ENCODE peak calls at places on chromosomes 1 and 21, in four cellular contexts. X is GM20000, W is AG10803, I is neural crest cell. V is an unnamed sample.

GRCh38 chr1:205920159-205920558 is 23.1 kb downstream of the SLC26A9 start:
- DNase-seq in W (peak), X (no peak), I (no peak), V (no peak)

GRCh38 chr1:207755846-207756692 is 4.2 kb downstream of the CD46 start:
- DNase-seq in X (no peak), I (no peak), W (no peak), V (no peak)

GRCh38 chr1:168512864-168513595 is 30.8 kb downstream of the XCL2 start:
- DNase-seq in W (no peak), I (no peak), X (no peak), V (no peak)

GRCh38 chr1:24763671-24764070 is 18.4 kb downstream of the CLIC4 start:
- DNase-seq in X (no peak), I (no peak), W (no peak), V (no peak)

GRCh38 chr1:47818682-47819502 is 178.3 kb downstream of the TRABD2B start:
- DNase-seq in X (no peak), I (no peak), W (no peak), V (no peak)

GRCh38 chr1:245298781-245299180 is 144.0 kb downstream of the KIF26B start:
- DNase-seq in I (no peak), X (no peak), W (peak), V (no peak)

GRCh38 chr1:239976130-239976968 is 115.3 kb upstream of the FMN2 start:
- DNase-seq in I (peak), W (peak), X (peak), V (peak)

GRCh38 chr21:43370091-43370658 is 56.8 kb downstream of the SIK1 start:
- DNase-seq in X (no peak), W (peak), I (no peak), V (no peak)

DNA sequence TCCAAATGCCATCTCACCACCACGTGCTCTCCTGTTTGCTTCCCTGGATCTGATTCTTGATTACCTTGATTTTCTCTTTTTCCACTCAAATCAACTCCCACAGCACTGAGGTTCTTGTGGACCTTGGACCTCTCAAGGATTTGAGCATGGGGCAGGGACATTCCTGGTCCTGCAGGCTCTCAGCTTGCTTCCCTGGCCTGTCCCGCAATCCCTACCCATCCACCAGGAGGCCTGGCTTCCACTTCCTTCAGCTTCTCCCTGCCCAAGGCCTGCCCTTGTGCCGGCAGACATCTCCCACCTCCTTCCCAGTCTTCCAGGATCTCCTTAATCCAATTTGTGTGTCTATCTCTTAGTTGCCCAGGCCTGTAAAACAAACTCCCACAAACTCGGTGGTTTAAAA is 21.6 kb downstream of the PLA2G2A start:
- DNase-seq in I (no peak), W (no peak), X (no peak), V (no peak)
- TF ChIP-seq CTCF in I (no peak), W (no peak), X (no peak), V (peak)

DNA sequence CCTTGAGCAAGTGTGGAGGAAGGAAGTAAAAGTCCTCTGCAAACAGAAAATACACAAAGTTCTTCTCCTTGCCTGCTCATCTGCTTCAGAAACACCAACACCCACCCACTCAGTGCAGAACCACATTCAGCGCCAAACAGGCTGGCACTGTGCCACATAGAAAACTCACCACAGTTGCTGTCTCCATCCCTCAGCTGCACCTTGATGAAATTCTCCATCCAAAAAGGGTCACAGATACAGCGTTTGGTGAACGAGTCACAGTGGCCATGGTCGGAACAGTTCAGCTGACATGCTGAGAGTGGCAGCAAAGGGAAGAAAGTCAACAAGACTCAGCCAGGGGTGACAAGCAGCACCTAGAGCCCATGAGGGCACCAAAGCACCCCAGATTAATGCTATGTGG is 114.5 kb downstream of the KIAA0319L start:
- DNase-seq in W (no peak), X (no peak), I (no peak), V (no peak)
- TF ChIP-seq CTCF in W (no peak), X (no peak), I (no peak), V (no peak)

GRCh38 chr21:26849428-26850115 is 4.4 kb upstream of the ADAMTS1 start:
- DNase-seq in X (no peak), I (no peak), W (peak), V (no peak)
- TF ChIP-seq CTCF in X (no peak), I (peak), W (peak), V (peak)

DNA sequence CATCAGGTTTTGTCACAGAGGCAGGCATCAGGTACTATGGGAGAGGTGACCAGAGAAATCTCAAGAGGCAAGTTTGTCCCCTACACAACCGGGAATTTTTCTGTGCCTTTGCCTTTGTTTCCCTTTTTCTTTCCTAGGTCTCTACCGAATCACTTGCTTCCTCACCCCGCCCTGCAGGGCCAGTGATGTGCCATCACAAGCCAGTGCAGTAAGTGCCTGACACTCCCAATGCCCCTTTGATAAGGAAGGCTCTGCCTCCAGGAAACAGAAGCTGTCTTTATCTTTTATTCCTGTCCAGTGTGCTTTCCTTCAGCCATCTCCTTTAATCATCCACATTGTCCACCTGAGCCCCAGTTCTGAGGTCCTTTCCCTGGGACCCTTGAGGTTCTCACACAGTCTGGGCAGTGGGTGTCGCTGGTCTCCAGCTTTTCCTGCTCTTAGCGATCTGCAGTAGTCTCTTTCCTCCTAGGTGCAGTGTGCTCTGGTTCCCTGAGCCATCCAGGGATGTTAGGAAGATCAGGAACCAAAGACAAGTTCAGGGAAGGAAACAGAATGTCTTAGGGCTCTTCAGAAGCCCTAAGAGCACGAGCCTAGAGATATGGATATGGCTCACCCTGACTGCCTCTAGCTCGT is 36.6 kb downstream of the GJA5 start:
- DNase-seq in X (no peak), I (peak), W (peak), V (peak)
- TF ChIP-seq CTCF in X (no peak), I (peak), W (peak), V (peak)

GRCh38 chr1:26177182-26177684 is at the start of gene CNKSR1:
- DNase-seq in X (no peak), I (no peak), W (no peak), V (peak)
- TF ChIP-seq CTCF in X (no peak), I (no peak), W (no peak), V (peak)

GRCh38 chr1:210233495-210234253 is 1.1 kb downstream of the SERTAD4 start:
- DNase-seq in W (peak), X (no peak), I (peak), V (no peak)

GRCh38 chr1:210235363-210236053 is 2.9 kb downstream of the SERTAD4 start:
- DNase-seq in I (no peak), W (no peak), X (no peak), V (no peak)

GRCh38 chr1:210233216-210233494 is 559 bp downstream of the SERTAD4 start:
- DNase-seq in I (no peak), X (peak), W (no peak), V (no peak)

GRCh38 chr1:210232524-210233215 is at the start of gene SERTAD4:
- DNase-seq in W (peak), I (peak), X (peak), V (no peak)

DNA sequence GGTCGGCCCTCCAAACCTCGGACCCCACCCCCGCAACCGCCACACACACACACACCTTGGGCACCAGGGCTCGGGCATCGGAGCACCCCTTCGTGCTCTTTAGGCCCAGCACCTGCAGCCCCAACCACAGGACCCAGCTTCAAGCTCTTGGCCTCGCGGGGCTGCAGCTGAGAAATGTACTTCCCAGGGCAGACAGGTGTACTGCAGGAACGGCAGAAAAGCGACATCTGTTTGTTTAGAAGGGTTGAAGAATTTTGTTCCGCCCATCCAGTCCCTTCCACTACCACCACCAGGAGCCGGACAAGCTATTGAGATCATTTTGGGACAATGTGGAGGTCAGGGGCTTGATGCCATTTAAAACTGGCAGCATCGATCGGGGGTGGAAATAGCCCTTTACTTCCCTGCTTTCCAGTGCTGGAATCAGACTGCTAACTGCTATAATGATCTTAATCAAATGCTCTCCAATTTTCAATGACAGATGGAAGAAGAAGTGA is 1.7 kb downstream of the SERTAD4 start:
- DNase-seq in W (no peak), X (no peak), I (no peak), V (no peak)
- TF ChIP-seq CTCF in W (peak), X (no peak), I (no peak), V (no peak)

V was measured in progenitor cell of endocrine pancreas.